ENCODE peak calls at places on chromosomes 2 and 18, in six cellular contexts. U is lower lobe of right lung, I is cardiac fibroblast, D is fibroblast of the aortic adventitia, V is testis, F is foreskin fibroblast. Y is an unnamed sample.

GRCh38 chr2:122643725-122644329 is 888.4 kb downstream of the TSN start:
- DNase-seq in U (no peak), I (peak), D (peak), V (peak), F (peak), Y (no peak)

GRCh38 chr18:6781846-6782245 is 52.3 kb downstream of the ARHGAP28 start:
- DNase-seq in U (no peak), I (peak), D (peak), V (no peak), F (peak), Y (no peak)

GRCh38 chr18:74190086-74190485 is 41.8 kb downstream of the TIMM21 start:
- DNase-seq in U (no peak), I (peak), D (peak), V (no peak), F (peak), Y (no peak)

GRCh38 chr2:17592731-17593409 is 52.4 kb downstream of the VSNL1 start:
- DNase-seq in U (no peak), I (no peak), D (no peak), V (no peak), F (no peak), Y (no peak)

GRCh38 chr18:45275367-45276113 is 339.7 kb upstream of the SLC14A2 start:
- DNase-seq in U (no peak), I (peak), D (peak), V (no peak), F (peak), Y (no peak)

GRCh38 chr2:168107322-168107721 is 140.1 kb downstream of the STK39 start:
- DNase-seq in U (no peak), I (no peak), D (peak), V (no peak), F (no peak), Y (no peak)

GRCh38 chr2:33316314-33316713 is 160.1 kb upstream of the RASGRP3 start:
- DNase-seq in U (no peak), I (no peak), D (peak), V (no peak), F (peak), Y (no peak)

GRCh38 chr2:20015482-20016083 is 3.1 kb upstream of the MATN3 start:
- DNase-seq in U (no peak), I (peak), D (peak), V (no peak), F (peak), Y (no peak)

GRCh38 chr2:15059870-15060617 is 427.5 kb downstream of the LRATD1 start:
- DNase-seq in U (no peak), I (no peak), D (no peak), V (no peak), F (no peak), Y (no peak)

GRCh38 chr2:165877565-165878550 is 75.7 kb downstream of the TTC21B start:
- DNase-seq in U (no peak), I (peak), D (peak), V (no peak), F (peak), Y (no peak)

GRCh38 chr2:3644246-3644525 is 13.8 kb upstream of the ALLC start:
- DNase-seq in U (no peak), I (no peak), D (no peak), V (no peak), F (no peak), Y (no peak)

GRCh38 chr2:212107989-212108388 is 430.6 kb downstream of the ERBB4 start:
- DNase-seq in U (no peak), I (no peak), D (peak), V (no peak), F (no peak), Y (no peak)

GRCh38 chr2:181193550-181193949 is 213.1 kb downstream of the UBE2E3 start:
- DNase-seq in U (no peak), I (no peak), D (no peak), V (no peak), F (no peak), Y (no peak)

GRCh38 chr2:136134126-136134525 is 16.2 kb upstream of the CXCR4 start:
- DNase-seq in U (no peak), I (no peak), D (no peak), V (no peak), F (no peak), Y (no peak)

GRCh38 chr2:55805662-55806061 is 112.0 kb upstream of the PNPT1 start:
- DNase-seq in U (no peak), I (no peak), D (no peak), V (no peak), F (no peak), Y (no peak)

GRCh38 chr2:155384555-155385123 is 686.1 kb downstream of the KCNJ3 start:
- DNase-seq in U (no peak), I (no peak), D (no peak), V (no peak), F (no peak), Y (no peak)

GRCh38 chr2:45301307-45302010 is 292.2 kb upstream of the SIX2 start:
- DNase-seq in U (no peak), I (no peak), D (no peak), V (no peak), F (no peak), Y (no peak)

GRCh38 chr2:28726177-28726576 is 25.5 kb upstream of the PPP1CB start:
- DNase-seq in U (no peak), I (no peak), D (no peak), V (no peak), F (no peak), Y (no peak)

GRCh38 chr2:85865539-85866164 is 23.1 kb downstream of the ST3GAL5 start:
- DNase-seq in U (no peak), I (peak), D (peak), V (no peak), F (no peak), Y (no peak)

GRCh38 chr2:42147641-42148274 is 21.4 kb upstream of the EML4 start:
- DNase-seq in U (no peak), I (peak), D (peak), V (peak), F (peak), Y (no peak)

GRCh38 chr18:57768557-57769326 is 34.4 kb downstream of the ATP8B1 start:
- DNase-seq in U (no peak), I (peak), D (peak), V (no peak), F (peak), Y (no peak)

GRCh38 chr18:58896268-58896667 is 31.6 kb downstream of the ZNF532 start:
- DNase-seq in U (no peak), I (no peak), D (no peak), V (peak), F (no peak), Y (no peak)

GRCh38 chr18:12397793-12398192 is 9.9 kb upstream of the PRELID3A start:
- DNase-seq in U (no peak), I (no peak), D (no peak), V (no peak), F (no peak), Y (no peak)

GRCh38 chr2:169983506-169983905 is 156.3 kb downstream of the UBR3 start:
- DNase-seq in U (no peak), I (no peak), D (no peak), V (peak), F (no peak), Y (no peak)
- TF ChIP-seq CTCF in U (no peak), I (no peak), D (peak), V (no peak), F (no peak), Y (peak)

GRCh38 chr2:241703128-241703604 is 1.3 kb downstream of the ING5 start:
- DNase-seq in U (no peak), I (peak), D (peak), V (no peak), F (peak), Y (no peak)

GRCh38 chr2:241701155-241701404 is 759 bp upstream of the ING5 start:
- DNase-seq in U (no peak), I (no peak), D (peak), V (no peak), F (no peak), Y (no peak)

GRCh38 chr2:241702155-241702404 is 241 bp downstream of the ING5 start:
- DNase-seq in U (no peak), I (peak), D (peak), V (no peak), F (no peak), Y (no peak)

GRCh38 chr2:241702405-241703127 is 727 bp downstream of the ING5 start:
- DNase-seq in U (peak), I (no peak), D (no peak), V (peak), F (peak), Y (peak)

DNA sequence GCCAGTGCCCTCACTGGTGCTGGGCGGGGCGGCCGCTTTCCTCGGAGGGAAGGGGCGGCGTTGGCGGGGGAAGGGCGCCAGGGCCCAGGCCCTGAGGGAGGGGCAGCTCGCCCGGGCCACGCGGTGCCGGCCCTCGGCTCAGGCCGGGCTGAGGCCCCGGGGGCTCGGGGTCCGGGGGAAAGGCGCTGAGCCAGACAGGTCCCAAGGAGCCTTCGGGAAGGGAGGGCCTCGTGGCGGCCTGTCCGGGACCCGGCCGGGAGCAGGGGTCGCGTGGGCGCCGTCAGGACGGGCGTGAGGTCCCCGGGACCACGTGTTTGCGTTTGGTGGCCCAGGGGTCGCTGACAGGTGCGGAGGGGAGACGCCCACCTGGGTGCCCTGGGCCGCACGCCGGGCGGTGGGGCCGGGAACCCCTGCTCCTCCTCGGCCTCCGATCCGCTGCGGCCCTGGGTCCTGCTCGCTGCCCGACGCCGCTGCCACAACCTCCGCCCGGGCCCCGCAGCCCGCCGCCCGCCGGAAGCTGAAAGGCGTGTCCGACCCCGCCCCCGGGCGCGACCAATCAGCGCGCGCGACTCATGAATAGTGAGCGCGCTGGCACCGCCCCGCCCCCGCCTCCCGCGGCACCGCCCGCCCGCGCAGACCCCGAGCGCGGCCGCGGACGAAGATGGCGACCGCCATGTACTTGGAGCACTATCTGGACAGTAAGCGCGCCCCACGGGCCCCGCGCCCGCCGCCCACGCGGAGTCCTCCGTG is at the start of gene ING5:
- DNase-seq in U (peak), I (peak), D (peak), V (peak), F (peak), Y (peak)
- TF ChIP-seq CTCF in U (no peak), I (no peak), D (no peak), V (no peak), F (no peak), Y (no peak)

DNA sequence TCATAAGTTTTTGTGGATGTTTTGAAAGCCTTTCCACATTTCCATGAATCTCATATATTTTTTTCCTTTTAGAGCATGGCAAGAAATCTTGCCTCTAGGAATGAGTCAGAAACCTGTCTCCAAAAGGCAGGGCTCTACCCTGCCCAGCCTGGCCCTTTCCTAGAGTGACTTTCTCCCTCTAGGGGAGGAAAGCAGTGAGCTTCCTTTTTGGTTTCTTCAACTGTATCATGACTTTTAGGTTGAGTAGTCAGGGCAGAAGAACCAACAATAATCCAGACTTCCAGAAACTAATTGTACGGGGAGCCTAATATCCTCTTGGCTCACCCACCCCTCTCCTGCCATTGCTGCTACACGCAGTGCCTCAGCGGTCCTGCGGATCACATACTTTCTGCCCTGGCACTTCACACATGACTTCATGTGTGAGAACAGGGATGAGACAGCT is 300.3 kb downstream of the AGPS start:
- DNase-seq in U (no peak), I (no peak), D (no peak), V (no peak), F (no peak), Y (no peak)
- TF ChIP-seq CTCF in U (no peak), I (no peak), D (no peak), V (no peak), F (no peak), Y (no peak)

DNA sequence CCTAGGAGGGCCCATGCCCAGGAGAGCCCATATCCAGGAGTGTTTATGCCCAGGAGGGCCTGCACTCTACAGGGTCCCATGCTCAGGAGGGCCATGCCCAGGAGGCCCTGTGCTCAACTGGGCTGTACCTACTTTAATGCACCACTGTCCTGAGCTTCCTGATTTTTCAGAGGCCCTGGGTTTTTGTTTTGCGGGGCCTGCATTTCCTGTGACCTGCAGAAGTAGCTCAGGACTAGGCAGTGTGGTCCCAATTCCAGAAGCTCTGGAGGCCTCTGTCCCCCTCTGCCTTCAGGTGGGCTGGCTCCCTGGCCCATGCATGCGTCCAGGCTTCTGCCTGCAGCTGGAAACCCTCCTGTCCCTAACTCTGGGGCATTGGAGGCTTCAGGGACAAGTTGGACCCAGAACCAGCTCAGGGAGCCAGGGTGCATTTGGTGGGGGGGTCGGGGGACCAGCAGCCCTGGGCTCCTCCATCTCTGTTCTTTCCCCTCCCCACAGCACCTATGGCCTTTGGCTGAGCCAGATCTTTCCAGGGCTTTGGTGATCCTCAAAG is 10.8 kb downstream of the GPR35 start:
- DNase-seq in U (no peak), I (no peak), D (no peak), V (no peak), F (no peak), Y (no peak)
- TF ChIP-seq CTCF in U (no peak), I (no peak), D (no peak), V (no peak), F (no peak), Y (no peak)

DNA sequence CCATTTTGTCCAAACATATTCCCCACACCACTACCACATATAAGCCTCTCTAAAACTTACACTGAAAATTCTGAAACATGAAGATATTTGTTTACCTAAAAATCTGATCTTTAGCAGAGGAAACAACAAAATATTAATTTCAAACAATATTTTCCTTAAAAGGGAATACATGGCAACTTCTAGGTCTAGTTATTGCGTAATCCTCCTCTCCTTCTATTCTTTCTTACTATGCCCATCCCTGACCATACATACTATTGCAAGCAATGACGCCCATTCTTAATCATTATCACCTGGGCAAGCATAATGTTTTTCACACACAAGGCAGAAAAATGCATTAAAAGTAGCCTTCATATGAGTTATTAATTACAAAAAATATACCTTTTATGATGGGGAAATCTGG is 372.6 kb downstream of the ZEB2 start:
- DNase-seq in U (no peak), I (no peak), D (no peak), V (no peak), F (no peak), Y (no peak)
- TF ChIP-seq CTCF in U (no peak), I (no peak), D (no peak), V (no peak), F (no peak), Y (no peak)

DNA sequence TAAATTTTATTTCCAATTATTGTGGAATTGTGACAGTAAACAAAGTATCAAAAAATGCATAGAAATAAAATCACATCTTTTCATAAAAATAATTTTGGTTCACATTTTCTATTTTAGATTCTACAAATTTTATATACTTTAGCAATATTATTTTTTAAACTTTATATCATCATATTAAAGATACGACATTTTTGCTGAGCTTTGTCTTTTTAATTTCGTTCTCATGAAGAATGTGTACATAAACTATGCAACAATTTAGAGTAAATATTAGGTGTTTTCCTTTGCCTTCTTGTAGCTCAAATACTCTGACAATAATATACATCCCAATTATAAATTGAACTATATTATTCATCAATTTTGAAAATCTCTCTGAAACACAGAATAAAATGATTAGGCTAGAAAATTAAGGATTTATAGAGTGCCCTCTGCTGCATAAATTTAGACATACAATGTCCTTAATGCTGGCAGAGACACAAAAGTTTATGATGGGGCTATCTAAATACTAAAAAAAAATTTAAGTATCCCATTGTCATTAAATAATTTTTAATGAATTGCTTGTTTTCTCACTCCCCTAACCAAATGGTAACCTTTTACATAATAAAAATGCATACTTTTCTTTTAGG is 45.7 kb downstream of the CCDC102B start:
- DNase-seq in U (no peak), I (peak), D (peak), V (no peak), F (peak), Y (no peak)
- TF ChIP-seq CTCF in U (no peak), I (peak), D (peak), V (no peak), F (peak), Y (peak)

DNA sequence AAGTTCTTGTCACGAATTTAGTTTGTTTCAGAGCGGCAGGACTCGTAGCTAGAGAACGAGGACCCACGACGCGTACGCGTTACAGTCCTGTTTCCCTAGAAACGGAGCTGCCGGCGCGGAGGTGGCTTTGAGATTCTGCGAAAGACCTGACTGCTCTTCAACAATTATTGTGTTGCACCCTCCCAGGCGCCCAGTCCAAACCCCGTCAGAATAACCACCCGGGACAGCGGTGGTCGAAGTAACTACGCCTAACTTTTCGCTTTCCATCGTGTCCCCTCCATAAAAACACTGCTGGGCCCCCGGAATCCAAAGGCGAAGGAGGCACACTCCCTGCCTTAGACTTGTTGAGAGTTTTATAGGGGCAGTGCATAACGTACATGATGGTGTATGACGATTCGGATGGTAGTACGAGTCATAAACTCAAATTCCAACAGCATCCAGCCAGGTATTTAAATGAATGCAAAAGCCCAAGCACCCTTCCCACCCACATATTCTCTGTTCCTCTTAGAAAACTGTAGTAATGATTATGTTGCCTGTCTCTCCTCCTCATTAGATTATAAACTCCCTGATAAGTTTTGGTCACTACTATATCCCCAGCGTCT is 651 bp upstream of the STAM2 start:
- DNase-seq in U (no peak), I (no peak), D (peak), V (no peak), F (no peak), Y (no peak)
- TF ChIP-seq CTCF in U (no peak), I (no peak), D (no peak), V (no peak), F (no peak), Y (peak)

DNA sequence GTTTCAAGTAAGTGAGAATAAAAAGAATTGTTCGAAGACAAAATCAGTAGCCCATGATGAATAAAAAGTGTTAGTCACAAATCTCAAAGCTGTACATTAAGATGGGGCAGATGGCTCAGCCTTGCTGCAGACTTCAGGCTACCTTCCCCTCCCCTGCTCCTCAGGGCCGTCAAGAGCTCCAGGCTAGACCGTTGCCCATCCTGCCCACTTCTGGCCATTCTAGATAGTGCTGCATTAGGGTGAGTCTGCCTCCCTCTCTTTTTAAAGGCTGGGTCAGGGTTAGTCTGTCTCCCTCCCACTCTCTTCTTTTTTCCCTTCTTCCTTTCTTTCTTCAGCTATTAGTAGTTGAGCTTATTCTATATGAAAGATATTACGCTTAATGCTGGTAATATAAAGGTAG is 86.0 kb downstream of the MAPRE2 start:
- DNase-seq in U (no peak), I (peak), D (no peak), V (no peak), F (peak), Y (no peak)
- TF ChIP-seq CTCF in U (no peak), I (peak), D (peak), V (no peak), F (peak), Y (no peak)

GRCh38 chr2:62202729-62203128 is 6.8 kb downstream of the B3GNT2 start:
- DNase-seq in U (no peak), I (no peak), D (no peak), V (no peak), F (no peak), Y (no peak)
- TF ChIP-seq CTCF in U (no peak), I (no peak), D (no peak), V (no peak), F (no peak), Y (no peak)